ENCODE peak calls at places on chromosomes 1 and 21, in nine cellular contexts. G, B, Z, X, A, D, C, O and L are unnamed samples. For H3K36me3, the result is how much of the 10 kb centered on the place peaks cover.

GRCh38 chr1:61839702-61840101 is 97.4 kb downstream of the PATJ start:
- DNase-seq in G (no peak), B (no peak), Z (no peak), X (peak), A (no peak), D (no peak), C (no peak), O (no peak), L (peak)

GRCh38 chr1:214463596-214463995 is 87.8 kb downstream of the PTPN14 start:
- DNase-seq in G (no peak), B (no peak), Z (no peak), X (no peak), A (no peak), D (no peak), C (no peak), O (no peak), L (no peak)

GRCh38 chr1:47840791-47841190 is 156.4 kb downstream of the TRABD2B start:
- DNase-seq in G (no peak), B (no peak), Z (no peak), X (no peak), A (no peak), D (no peak), C (no peak), O (no peak), L (no peak)

GRCh38 chr1:4133541-4133940 is 233.5 kb upstream of the C1orf174 start:
- DNase-seq in G (no peak), B (no peak), Z (no peak), X (no peak), A (no peak), D (no peak), C (no peak), O (no peak), L (no peak)

GRCh38 chr1:224498574-224499170 is 64.1 kb upstream of the WDR26 start:
- DNase-seq in G (peak), B (no peak), Z (no peak), X (peak), A (no peak), D (peak), C (no peak), O (no peak), L (peak)

GRCh38 chr1:70641868-70642267 is 230.8 kb downstream of the CTH start:
- DNase-seq in G (no peak), B (no peak), Z (no peak), X (no peak), A (no peak), D (no peak), C (no peak), O (no peak), L (no peak)

GRCh38 chr1:66364578-66365391 is 169.2 kb upstream of the SGIP1 start:
- DNase-seq in G (no peak), B (no peak), Z (no peak), X (peak), A (no peak), D (no peak), C (no peak), O (no peak), L (peak)

GRCh38 chr1:113307771-113308451 is 82.4 kb upstream of the MAGI3 start:
- DNase-seq in G (no peak), B (no peak), Z (no peak), X (peak), A (no peak), D (no peak), C (no peak), O (no peak), L (peak)

GRCh38 chr1:182955596-182956588 is 2.9 kb upstream of the SHCBP1L start:
- DNase-seq in G (peak), B (peak), Z (no peak), X (peak), A (no peak), D (no peak), C (no peak), O (no peak), L (peak)

GRCh38 chr1:248841702-248842395 is 3.8 kb downstream of the ZNF672 start:
- DNase-seq in G (peak), B (no peak), Z (no peak), X (peak), A (no peak), D (peak), C (no peak), O (no peak), L (peak)

GRCh38 chr1:75345538-75346292 is 211.5 kb downstream of the LHX8 start:
- DNase-seq in G (peak), B (no peak), Z (no peak), X (no peak), A (no peak), D (no peak), C (no peak), O (no peak), L (peak)

GRCh38 chr1:161849518-161849917 is 83.4 kb downstream of the ATF6 start:
- DNase-seq in G (no peak), B (no peak), Z (no peak), X (peak), A (no peak), D (no peak), C (no peak), O (no peak), L (no peak)

GRCh38 chr21:44618909-44619308 is 7.0 kb downstream of the KRTAP10-8 start:
- DNase-seq in G (no peak), B (no peak), Z (no peak), X (no peak), A (no peak), D (no peak), C (no peak), O (no peak), L (no peak)

GRCh38 chr21:36120304-36120902 is 14.5 kb upstream of the CBR3 start:
- DNase-seq in G (no peak), B (peak), Z (peak), X (peak), A (no peak), D (no peak), C (no peak), O (no peak), L (no peak)

GRCh38 chr1:222654849-222655248 is 37.0 kb downstream of the MIA3 start:
- DNase-seq in G (peak), B (peak), Z (no peak), X (no peak), A (peak), D (no peak), C (no peak), O (peak), L (no peak)

GRCh38 chr1:109078317-109078716 is 2.5 kb upstream of the TAF13 start:
- DNase-seq in G (no peak), B (no peak), Z (no peak), X (no peak), A (no peak), D (no peak), C (no peak), O (no peak), L (no peak)

GRCh38 chr1:48523541-48523940 is 51.5 kb upstream of the SPATA6 start:
- DNase-seq in G (no peak), B (no peak), Z (no peak), X (no peak), A (no peak), D (no peak), C (no peak), O (no peak), L (peak)

GRCh38 chr1:214511639-214511998 is 39.8 kb downstream of the PTPN14 start:
- DNase-seq in G (no peak), B (no peak), Z (no peak), X (no peak), A (no peak), D (no peak), C (no peak), O (no peak), L (peak)

GRCh38 chr1:44405804-44406743 is 1.0 kb downstream of the RNF220 start:
- DNase-seq in G (no peak), B (no peak), Z (no peak), X (no peak), A (no peak), D (no peak), C (peak), O (no peak), L (no peak)

GRCh38 chr1:69700770-69701169 is 133.0 kb downstream of the LRRC7 start:
- DNase-seq in G (peak), B (no peak), Z (no peak), X (peak), A (no peak), D (no peak), C (no peak), O (no peak), L (peak)

GRCh38 chr1:910881-911721 is 12.6 kb upstream of the SAMD11 start:
- DNase-seq in G (no peak), B (peak), Z (no peak), X (peak), A (peak), D (peak), C (peak), O (no peak), L (no peak)

GRCh38 chr1:1431845-1432565 is 3.5 kb upstream of the VWA1 start:
- DNase-seq in G (no peak), B (peak), Z (peak), X (no peak), A (peak), D (no peak), C (peak), O (no peak), L (no peak)

GRCh38 chr1:27759236-27759635 is 13.8 kb upstream of the STX12 start:
- DNase-seq in G (no peak), B (no peak), Z (no peak), X (no peak), A (no peak), D (no peak), C (no peak), O (no peak), L (no peak)

GRCh38 chr1:202576816-202577215 is 133.4 kb downstream of the SYT2 start:
- DNase-seq in G (peak), B (no peak), Z (no peak), X (peak), A (no peak), D (no peak), C (no peak), O (no peak), L (no peak)

GRCh38 chr1:10514490-10515235 is 39.9 kb downstream of the PEX14 start:
- DNase-seq in G (peak), B (no peak), Z (no peak), X (peak), A (no peak), D (no peak), C (no peak), O (no peak), L (peak)

GRCh38 chr1:229781453-229781852 is 155.4 kb downstream of the URB2 start:
- DNase-seq in G (no peak), B (no peak), Z (no peak), X (no peak), A (peak), D (no peak), C (peak), O (no peak), L (no peak)

GRCh38 chr1:100927276-100927675 is 31.4 kb downstream of the SLC30A7 start:
- DNase-seq in G (no peak), B (no peak), Z (no peak), X (no peak), A (no peak), D (no peak), C (no peak), O (no peak), L (no peak)

GRCh38 chr1:168963596-168963995 is 142.9 kb upstream of the ATP1B1 start:
- DNase-seq in G (no peak), B (no peak), Z (no peak), X (no peak), A (no peak), D (no peak), C (no peak), O (no peak), L (no peak)

GRCh38 chr1:168970945-168971799 is 135.3 kb upstream of the ATP1B1 start:
- DNase-seq in G (no peak), B (no peak), Z (no peak), X (no peak), A (no peak), D (no peak), C (no peak), O (no peak), L (no peak)

GRCh38 chr1:168960595-168960994 is 145.9 kb upstream of the ATP1B1 start:
- DNase-seq in G (no peak), B (no peak), Z (no peak), X (no peak), A (no peak), D (no peak), C (no peak), O (no peak), L (no peak)

GRCh38 chr1:168964478-168964877 is 142.0 kb upstream of the ATP1B1 start:
- DNase-seq in G (no peak), B (no peak), Z (no peak), X (no peak), A (no peak), D (no peak), C (no peak), O (no peak), L (no peak)

DNA sequence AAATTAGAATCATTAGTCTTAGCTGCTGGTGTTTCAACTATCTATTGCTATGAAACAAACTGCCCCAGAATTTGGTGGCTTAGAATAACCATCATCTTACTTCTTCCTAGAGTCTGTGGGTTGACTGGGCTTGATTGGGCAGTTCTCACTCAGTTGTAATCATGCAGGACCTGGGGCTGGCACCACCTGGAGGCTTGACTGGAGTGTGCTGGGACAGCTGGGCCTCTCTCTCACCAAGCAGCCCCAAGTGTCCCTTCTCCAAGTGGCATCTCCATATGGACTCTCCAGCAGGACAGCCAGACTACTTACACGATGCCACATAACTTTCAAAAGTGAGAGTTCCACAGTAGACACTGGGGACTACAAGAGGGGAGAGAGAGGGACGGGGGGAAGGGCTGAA is 140.3 kb upstream of the ATP1B1 start:
- DNase-seq in G (no peak), B (no peak), Z (no peak), X (no peak), A (no peak), D (no peak), C (no peak), O (no peak), L (no peak)
- H3K4me3 ChIP-seq in G (no peak), B (no peak), Z (no peak), X (no peak), A (no peak), D (no peak), C (no peak), O (no peak), L (no peak)

GRCh38 chr1:54594463-54594862 is 28.9 kb downstream of the FAM151A start:
- DNase-seq in G (no peak), B (no peak), Z (no peak), X (no peak), A (no peak), D (no peak), C (peak), O (no peak), L (no peak)
- TF ChIP-seq CTCF in G (no peak), B (no peak), Z (no peak), X (no peak), A (no peak), D (no peak), C (no peak), O (no peak), L (no peak)

DNA sequence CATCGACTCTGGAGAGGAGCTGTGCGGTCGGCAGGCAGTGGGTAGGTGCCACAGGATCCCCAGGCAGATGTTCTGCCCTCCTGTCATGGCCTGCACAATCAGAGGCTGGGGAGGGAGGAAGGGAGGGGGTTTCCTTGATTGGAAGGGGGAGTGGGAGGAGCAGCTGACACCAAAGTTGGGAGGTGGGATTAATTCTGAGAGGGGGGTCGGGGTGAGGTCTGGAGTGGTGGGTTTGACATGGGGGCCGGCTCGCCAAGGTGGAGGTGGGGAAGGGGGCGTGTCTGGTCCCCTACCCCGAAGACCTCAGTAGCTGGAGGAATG is 640 bp upstream of the HPCA start:
- DNase-seq in G (no peak), B (peak), Z (no peak), X (no peak), A (no peak), D (no peak), C (peak), O (no peak), L (no peak)
- H3K36me3 ChIP-seq in G (under half), B (under half), Z (under half), X (under half), A (under half), D (under half), C (under half), O (under half), L (under half)

GRCh38 chr1:155124503-155125463 is 2.9 kb upstream of the EFNA1 start:
- DNase-seq in G (peak), B (peak), Z (no peak), X (peak), A (peak), D (no peak), C (no peak), O (no peak), L (peak)

GRCh38 chr1:155127105-155127671 is 488 bp upstream of the EFNA1 start:
- DNase-seq in G (peak), B (peak), Z (peak), X (peak), A (peak), D (peak), C (peak), O (no peak), L (peak)

GRCh38 chr1:155126494-155127104 is 1.1 kb upstream of the EFNA1 start:
- DNase-seq in G (peak), B (peak), Z (peak), X (peak), A (peak), D (no peak), C (peak), O (no peak), L (no peak)

GRCh38 chr1:155125511-155125945 is 2.1 kb upstream of the EFNA1 start:
- DNase-seq in G (no peak), B (peak), Z (no peak), X (no peak), A (no peak), D (no peak), C (no peak), O (no peak), L (peak)

GRCh38 chr1:155125946-155126493 is 1.7 kb upstream of the EFNA1 start:
- DNase-seq in G (no peak), B (peak), Z (peak), X (no peak), A (peak), D (no peak), C (peak), O (no peak), L (no peak)
- H3K4me3 ChIP-seq in G (peak), B (peak), Z (peak), X (no peak), A (peak), D (peak), C (peak), O (peak), L (peak)

DNA sequence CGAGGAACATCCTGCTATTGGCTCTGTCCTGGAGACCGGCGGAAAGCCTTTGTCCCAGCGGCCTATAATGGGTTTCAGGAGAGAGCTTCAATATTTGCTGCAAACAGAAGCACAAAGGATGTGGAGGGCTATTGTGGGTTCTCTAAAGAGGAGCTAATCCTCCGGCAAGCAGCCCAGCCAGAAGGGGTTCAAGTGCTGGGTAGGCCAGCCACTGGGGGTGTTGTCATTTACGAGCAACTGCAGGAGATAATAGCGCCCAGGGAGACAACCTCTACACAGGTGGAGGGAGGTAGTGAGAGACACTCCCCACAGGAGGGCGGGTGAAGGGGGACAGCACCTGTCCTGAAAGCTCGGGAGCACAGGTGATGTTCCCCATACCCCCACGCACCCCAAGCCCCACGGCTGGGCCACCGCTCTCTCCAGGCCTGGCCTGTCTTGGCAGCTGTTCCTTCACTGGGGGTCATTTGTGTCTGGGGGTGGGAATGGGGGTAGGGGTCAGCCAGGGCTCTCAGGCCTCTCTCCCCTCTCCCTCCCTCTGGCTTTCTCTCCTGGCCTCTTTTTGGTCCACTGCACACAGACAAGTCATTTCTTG is 21.9 kb upstream of the SLC26A9 start:
- DNase-seq in G (no peak), B (peak), Z (no peak), X (no peak), A (no peak), D (no peak), C (no peak), O (no peak), L (no peak)
- TF ChIP-seq CTCF in G (no peak), B (no peak), Z (no peak), X (no peak), A (no peak), D (no peak), C (no peak), O (no peak), L (no peak)

DNA sequence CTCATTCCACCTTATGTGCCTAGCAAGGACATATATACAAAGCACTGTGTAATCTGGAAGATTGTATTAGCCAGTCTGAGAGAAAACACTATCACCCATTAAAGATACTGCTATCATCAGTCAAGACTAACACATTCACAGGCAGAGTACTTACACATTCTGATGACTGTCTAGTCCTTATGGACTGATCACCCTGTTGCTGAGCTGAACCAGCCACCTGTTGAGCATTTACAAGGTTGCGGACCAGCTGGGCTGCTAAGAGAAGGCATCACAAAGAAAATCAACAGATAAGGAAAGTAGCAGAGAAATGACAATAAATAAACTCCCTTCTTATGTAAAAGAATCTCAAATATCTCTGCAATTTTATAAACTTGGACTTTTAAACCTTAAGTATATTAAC is 30.8 kb downstream of the PRPF38A start:
- DNase-seq in G (no peak), B (no peak), Z (no peak), X (no peak), A (no peak), D (no peak), C (no peak), O (no peak), L (no peak)
- H3K36me3 ChIP-seq in G (under half), B (under half), Z (half or more), X (under half), A (half or more), D (half or more), C (under half), O (under half), L (under half)

GRCh38 chr1:107681001-107681479 is 283.9 kb downstream of the VAV3 start:
- DNase-seq in G (no peak), B (no peak), Z (no peak), X (no peak), A (no peak), D (no peak), C (no peak), O (no peak), L (no peak)

GRCh38 chr1:107683683-107684082 is 281.3 kb downstream of the VAV3 start:
- DNase-seq in G (no peak), B (no peak), Z (no peak), X (no peak), A (no peak), D (no peak), C (no peak), O (no peak), L (no peak)

GRCh38 chr1:107683198-107683657 is 281.8 kb downstream of the VAV3 start:
- DNase-seq in G (no peak), B (no peak), Z (no peak), X (no peak), A (no peak), D (no peak), C (no peak), O (no peak), L (peak)

GRCh38 chr1:107680579-107680985 is 284.4 kb downstream of the VAV3 start:
- DNase-seq in G (no peak), B (no peak), Z (no peak), X (no peak), A (no peak), D (no peak), C (no peak), O (no peak), L (peak)

GRCh38 chr1:107682467-107682866 is 282.5 kb downstream of the VAV3 start:
- DNase-seq in G (no peak), B (no peak), Z (no peak), X (no peak), A (no peak), D (no peak), C (no peak), O (no peak), L (peak)
- H3K4me3 ChIP-seq in G (no peak), B (peak), Z (no peak), X (no peak), A (no peak), D (no peak), C (no peak), O (peak), L (no peak)

GRCh38 chr1:180428782-180429695 is 73.3 kb downstream of the ACBD6 start:
- DNase-seq in G (no peak), B (no peak), Z (no peak), X (no peak), A (no peak), D (no peak), C (no peak), O (no peak), L (no peak)
- TF ChIP-seq CTCF in G (no peak), B (no peak), Z (no peak), X (no peak), A (no peak), D (no peak), C (no peak), O (no peak), L (no peak)